ENCODE peak calls at places on chromosomes 6 and 20, in five cellular contexts. T is HTR-8/SVneo; Z is heart left ventricle; N is activated CD4-positive, alpha-beta T cell treated with anti-CD3 and anti-CD28 coated beads, Interleukin-2, amount 50 U/mL, for 24 hours; H is AG09319. D is an unnamed sample.

GRCh38 chr6:145147559-145147958 is 587.8 kb downstream of the EPM2A start:
- DNase-seq in T (no peak), Z (no peak), N (no peak), H (no peak), D (no peak)

GRCh38 chr6:27861861-27862260 is 50.3 kb downstream of the OR2B2 start:
- DNase-seq in T (no peak), Z (no peak), N (no peak), H (no peak), D (no peak)

GRCh38 chr20:50467618-50468373 is 42.4 kb upstream of the PTPN1 start:
- DNase-seq in T (peak; percentile 81), Z (no peak), N (no peak), H (no peak), D (no peak)

GRCh38 chr6:22087960-22088716 is 208.7 kb downstream of the PRL start:
- DNase-seq in T (no peak), Z (no peak), N (no peak), H (no peak), D (no peak)

GRCh38 chr6:6661684-6662083 is 73.2 kb downstream of the LY86 start:
- DNase-seq in T (no peak), Z (no peak), N (no peak), H (no peak), D (no peak)

GRCh38 chr6:13795041-13795748 is 19.2 kb downstream of the MCUR1 start:
- DNase-seq in T (peak; percentile 76), Z (peak; percentile 79), N (peak; percentile 71), H (peak; percentile 59), D (peak; percentile 25)

GRCh38 chr6:3315841-3316240 is 57.1 kb downstream of the PSMG4 start:
- DNase-seq in T (no peak), Z (no peak), N (no peak), H (no peak), D (no peak)

GRCh38 chr20:3612795-3613560 is 50.2 kb downstream of the GFRA4 start:
- DNase-seq in T (no peak), Z (no peak), N (no peak), H (no peak), D (no peak)

GRCh38 chr6:109486068-109486467 is 3.0 kb upstream of the ZBTB24 start:
- DNase-seq in T (no peak), Z (no peak), N (no peak), H (no peak), D (no peak)

GRCh38 chr6:45387236-45387635 is 9.5 kb upstream of the SUPT3H start:
- DNase-seq in T (no peak), Z (no peak), N (no peak), H (no peak), D (no peak)

GRCh38 chr6:165573671-165574070 is 89.4 kb downstream of the PDE10A start:
- DNase-seq in T (no peak), Z (peak; percentile 68), N (no peak), H (no peak), D (no peak)